ENCODE peak calls at places on chromosomes 3 and 15, in four cellular contexts. U is SJSA1, Q is pancreas, A is glomerular endothelial cell. C is an unnamed sample.

GRCh38 chr15:100759116-100759515 is 120.5 kb upstream of the ALDH1A3 start:
- DNase-seq in U (peak; percentile 75), Q (no peak), A (no peak), C (no peak)

GRCh38 chr15:48282186-48282585 is 49.0 kb upstream of the DUT start:
- DNase-seq in U (no peak), Q (no peak), A (no peak), C (no peak)

GRCh38 chr15:84082739-84083138 is 152.8 kb upstream of the GOLGA6L4 start:
- DNase-seq in U (no peak), Q (no peak), A (no peak), C (no peak)

GRCh38 chr15:45674646-45675045 is 39.8 kb downstream of the SQOR start:
- DNase-seq in U (no peak), Q (no peak), A (no peak), C (no peak)

GRCh38 chr3:117752984-117753717 is 1043.6 kb downstream of the TUSC7 start:
- DNase-seq in U (no peak), Q (no peak), A (no peak), C (no peak)

GRCh38 chr3:186669378-186670084 is 3.7 kb downstream of the HRG start:
- DNase-seq in U (no peak), Q (no peak), A (no peak), C (no peak)

GRCh38 chr3:128152419-128153155 is 694 bp upstream of the EEFSEC start:
- DNase-seq in U (no peak), Q (no peak), A (no peak), C (no peak)

GRCh38 chr3:112973325-112974177 is 1.4 kb downstream of the CD200R1 start:
- DNase-seq in U (no peak), Q (no peak), A (no peak), C (peak; percentile 25)

GRCh38 chr15:95295905-95296618 is 1034.4 kb upstream of the NR2F2 start:
- DNase-seq in U (no peak), Q (no peak), A (no peak), C (no peak)

GRCh38 chr3:62632510-62633294 is 242.5 kb downstream of the CADPS start:
- DNase-seq in U (no peak), Q (no peak), A (no peak), C (no peak)

GRCh38 chr15:70201376-70201775 is 103.7 kb upstream of the TLE3 start:
- DNase-seq in U (no peak), Q (peak; percentile 49), A (no peak), C (no peak)

GRCh38 chr15:67547836-67548531 is 5.5 kb downstream of the MAP2K5 start:
- DNase-seq in U (no peak), Q (no peak), A (no peak), C (no peak)

C was measured in small intestine.